ENCODE peak calls at places on chromosomes 1 and 21, in nine cellular contexts. One of them, this sample, is unnamed.

GRCh38 chr1:5140962-5141361 is 486.6 kb downstream of the AJAP1 start:
- DNase-seq in activated T-cell treated with anti-CD3 and anti-CD28 coated beads, Interleukin-2, amount 50 U/mL, for 72 hours: no peak
- DNase-seq in NCI-H82: no peak
- DNase-seq in GM18507: no peak
- DNase-seq in astrocyte: no peak
- DNase-seq in NCI-H2081: no peak
- DNase-seq in globus pallidus: no peak
- DNase-seq in stimulated activated CD4-positive, alpha-beta T cell treated with anti-CD3 and anti-CD28 coated beads, Interleukin-4, amount 100 ng/mL, for 48 hours: no peak
- DNase-seq in GM12878: no peak
- DNase-seq in this sample: no peak

GRCh38 chr1:55071477-55071876 is 32.1 kb downstream of the PCSK9 start:
- DNase-seq in activated T-cell treated with anti-CD3 and anti-CD28 coated beads, Interleukin-2, amount 50 U/mL, for 72 hours: no peak
- DNase-seq in NCI-H82: peak
- DNase-seq in GM18507: no peak
- DNase-seq in astrocyte: peak
- DNase-seq in NCI-H2081: peak
- DNase-seq in globus pallidus: no peak
- DNase-seq in stimulated activated CD4-positive, alpha-beta T cell treated with anti-CD3 and anti-CD28 coated beads, Interleukin-4, amount 100 ng/mL, for 48 hours: no peak
- DNase-seq in GM12878: no peak
- DNase-seq in this sample: peak

GRCh38 chr1:87151500-87152421 is 176.9 kb upstream of the LMO4 start:
- DNase-seq in activated T-cell treated with anti-CD3 and anti-CD28 coated beads, Interleukin-2, amount 50 U/mL, for 72 hours: peak
- DNase-seq in NCI-H82: peak
- DNase-seq in GM18507: peak
- DNase-seq in astrocyte: peak
- DNase-seq in NCI-H2081: no peak
- DNase-seq in globus pallidus: no peak
- DNase-seq in stimulated activated CD4-positive, alpha-beta T cell treated with anti-CD3 and anti-CD28 coated beads, Interleukin-4, amount 100 ng/mL, for 48 hours: peak
- DNase-seq in GM12878: peak
- DNase-seq in this sample: peak

GRCh38 chr1:18426580-18426979 is 54.1 kb upstream of the KLHDC7A start:
- DNase-seq in activated T-cell treated with anti-CD3 and anti-CD28 coated beads, Interleukin-2, amount 50 U/mL, for 72 hours: no peak
- DNase-seq in NCI-H82: no peak
- DNase-seq in GM18507: no peak
- DNase-seq in astrocyte: no peak
- DNase-seq in NCI-H2081: no peak
- DNase-seq in globus pallidus: no peak
- DNase-seq in stimulated activated CD4-positive, alpha-beta T cell treated with anti-CD3 and anti-CD28 coated beads, Interleukin-4, amount 100 ng/mL, for 48 hours: no peak
- DNase-seq in GM12878: no peak
- DNase-seq in this sample: no peak

GRCh38 chr1:10755977-10756521 is 40.4 kb downstream of the CASZ1 start:
- DNase-seq in activated T-cell treated with anti-CD3 and anti-CD28 coated beads, Interleukin-2, amount 50 U/mL, for 72 hours: peak
- DNase-seq in NCI-H82: peak
- DNase-seq in GM18507: no peak
- DNase-seq in astrocyte: no peak
- DNase-seq in NCI-H2081: peak
- DNase-seq in globus pallidus: no peak
- DNase-seq in stimulated activated CD4-positive, alpha-beta T cell treated with anti-CD3 and anti-CD28 coated beads, Interleukin-4, amount 100 ng/mL, for 48 hours: peak
- DNase-seq in GM12878: no peak
- DNase-seq in this sample: peak

GRCh38 chr1:194705123-194705522 is 1518.7 kb upstream of the B3GALT2 start:
- DNase-seq in activated T-cell treated with anti-CD3 and anti-CD28 coated beads, Interleukin-2, amount 50 U/mL, for 72 hours: no peak
- DNase-seq in NCI-H82: no peak
- DNase-seq in GM18507: no peak
- DNase-seq in astrocyte: peak
- DNase-seq in NCI-H2081: no peak
- DNase-seq in globus pallidus: no peak
- DNase-seq in stimulated activated CD4-positive, alpha-beta T cell treated with anti-CD3 and anti-CD28 coated beads, Interleukin-4, amount 100 ng/mL, for 48 hours: no peak
- DNase-seq in GM12878: no peak
- DNase-seq in this sample: no peak

GRCh38 chr1:12138196-12139183 is 28.3 kb upstream of the TNFRSF1B start:
- DNase-seq in activated T-cell treated with anti-CD3 and anti-CD28 coated beads, Interleukin-2, amount 50 U/mL, for 72 hours: no peak
- DNase-seq in NCI-H82: no peak
- DNase-seq in GM18507: no peak
- DNase-seq in astrocyte: no peak
- DNase-seq in NCI-H2081: no peak
- DNase-seq in globus pallidus: no peak
- DNase-seq in stimulated activated CD4-positive, alpha-beta T cell treated with anti-CD3 and anti-CD28 coated beads, Interleukin-4, amount 100 ng/mL, for 48 hours: no peak
- DNase-seq in GM12878: no peak
- DNase-seq in this sample: no peak

GRCh38 chr1:246435421-246436041 is 71.5 kb downstream of the SMYD3 start:
- DNase-seq in activated T-cell treated with anti-CD3 and anti-CD28 coated beads, Interleukin-2, amount 50 U/mL, for 72 hours: no peak
- DNase-seq in NCI-H82: no peak
- DNase-seq in GM18507: no peak
- DNase-seq in astrocyte: no peak
- DNase-seq in NCI-H2081: no peak
- DNase-seq in globus pallidus: no peak
- DNase-seq in stimulated activated CD4-positive, alpha-beta T cell treated with anti-CD3 and anti-CD28 coated beads, Interleukin-4, amount 100 ng/mL, for 48 hours: no peak
- DNase-seq in GM12878: no peak
- DNase-seq in this sample: no peak

GRCh38 chr1:175221548-175222175 is 29.1 kb upstream of the KIAA0040 start:
- DNase-seq in activated T-cell treated with anti-CD3 and anti-CD28 coated beads, Interleukin-2, amount 50 U/mL, for 72 hours: no peak
- DNase-seq in NCI-H82: no peak
- DNase-seq in GM18507: no peak
- DNase-seq in astrocyte: peak
- DNase-seq in NCI-H2081: no peak
- DNase-seq in globus pallidus: no peak
- DNase-seq in stimulated activated CD4-positive, alpha-beta T cell treated with anti-CD3 and anti-CD28 coated beads, Interleukin-4, amount 100 ng/mL, for 48 hours: no peak
- DNase-seq in GM12878: no peak
- DNase-seq in this sample: no peak

GRCh38 chr1:155175281-155175926 is 1.8 kb downstream of the TRIM46 start:
- DNase-seq in activated T-cell treated with anti-CD3 and anti-CD28 coated beads, Interleukin-2, amount 50 U/mL, for 72 hours: no peak
- DNase-seq in NCI-H82: peak
- DNase-seq in GM18507: no peak
- DNase-seq in astrocyte: no peak
- DNase-seq in NCI-H2081: no peak
- DNase-seq in globus pallidus: no peak
- DNase-seq in stimulated activated CD4-positive, alpha-beta T cell treated with anti-CD3 and anti-CD28 coated beads, Interleukin-4, amount 100 ng/mL, for 48 hours: no peak
- DNase-seq in GM12878: no peak
- DNase-seq in this sample: no peak

GRCh38 chr1:157773723-157774350 is 3.1 kb downstream of the FCRL2 start:
- DNase-seq in activated T-cell treated with anti-CD3 and anti-CD28 coated beads, Interleukin-2, amount 50 U/mL, for 72 hours: no peak
- DNase-seq in NCI-H82: peak
- DNase-seq in GM18507: no peak
- DNase-seq in astrocyte: no peak
- DNase-seq in NCI-H2081: no peak
- DNase-seq in globus pallidus: no peak
- DNase-seq in stimulated activated CD4-positive, alpha-beta T cell treated with anti-CD3 and anti-CD28 coated beads, Interleukin-4, amount 100 ng/mL, for 48 hours: no peak
- DNase-seq in GM12878: no peak
- DNase-seq in this sample: no peak

GRCh38 chr21:28899744-28900143 is 92.9 kb downstream of the LTN1 start:
- DNase-seq in activated T-cell treated with anti-CD3 and anti-CD28 coated beads, Interleukin-2, amount 50 U/mL, for 72 hours: no peak
- DNase-seq in NCI-H82: no peak
- DNase-seq in GM18507: no peak
- DNase-seq in astrocyte: no peak
- DNase-seq in NCI-H2081: no peak
- DNase-seq in globus pallidus: no peak
- DNase-seq in stimulated activated CD4-positive, alpha-beta T cell treated with anti-CD3 and anti-CD28 coated beads, Interleukin-4, amount 100 ng/mL, for 48 hours: no peak
- DNase-seq in GM12878: no peak
- DNase-seq in this sample: no peak

GRCh38 chr1:27099154-27099903 is 55.6 kb downstream of the SLC9A1 start:
- DNase-seq in activated T-cell treated with anti-CD3 and anti-CD28 coated beads, Interleukin-2, amount 50 U/mL, for 72 hours: peak
- DNase-seq in NCI-H82: peak
- DNase-seq in GM18507: no peak
- DNase-seq in astrocyte: peak
- DNase-seq in NCI-H2081: no peak
- DNase-seq in globus pallidus: no peak
- DNase-seq in stimulated activated CD4-positive, alpha-beta T cell treated with anti-CD3 and anti-CD28 coated beads, Interleukin-4, amount 100 ng/mL, for 48 hours: peak
- DNase-seq in GM12878: no peak
- DNase-seq in this sample: peak

GRCh38 chr1:245067257-245067656 is 87.5 kb upstream of the KIF26B start:
- DNase-seq in activated T-cell treated with anti-CD3 and anti-CD28 coated beads, Interleukin-2, amount 50 U/mL, for 72 hours: no peak
- DNase-seq in NCI-H82: no peak
- DNase-seq in GM18507: no peak
- DNase-seq in astrocyte: peak
- DNase-seq in NCI-H2081: no peak
- DNase-seq in globus pallidus: no peak
- DNase-seq in stimulated activated CD4-positive, alpha-beta T cell treated with anti-CD3 and anti-CD28 coated beads, Interleukin-4, amount 100 ng/mL, for 48 hours: no peak
- DNase-seq in GM12878: no peak
- DNase-seq in this sample: no peak

GRCh38 chr1:83931658-83932253 is 67.2 kb downstream of the TTLL7 start:
- DNase-seq in activated T-cell treated with anti-CD3 and anti-CD28 coated beads, Interleukin-2, amount 50 U/mL, for 72 hours: peak
- DNase-seq in NCI-H82: peak
- DNase-seq in GM18507: peak
- DNase-seq in astrocyte: peak
- DNase-seq in NCI-H2081: peak
- DNase-seq in globus pallidus: peak
- DNase-seq in stimulated activated CD4-positive, alpha-beta T cell treated with anti-CD3 and anti-CD28 coated beads, Interleukin-4, amount 100 ng/mL, for 48 hours: no peak
- DNase-seq in GM12878: no peak
- DNase-seq in this sample: peak

GRCh38 chr1:20587639-20588017 is 1.3 kb upstream of the CDA start:
- DNase-seq in activated T-cell treated with anti-CD3 and anti-CD28 coated beads, Interleukin-2, amount 50 U/mL, for 72 hours: no peak
- DNase-seq in NCI-H82: no peak
- DNase-seq in GM18507: no peak
- DNase-seq in astrocyte: peak
- DNase-seq in NCI-H2081: no peak
- DNase-seq in globus pallidus: no peak
- DNase-seq in stimulated activated CD4-positive, alpha-beta T cell treated with anti-CD3 and anti-CD28 coated beads, Interleukin-4, amount 100 ng/mL, for 48 hours: no peak
- DNase-seq in GM12878: no peak
- DNase-seq in this sample: no peak

GRCh38 chr21:38136201-38136600 is 120.6 kb upstream of the KCNJ15 start:
- DNase-seq in activated T-cell treated with anti-CD3 and anti-CD28 coated beads, Interleukin-2, amount 50 U/mL, for 72 hours: no peak
- DNase-seq in NCI-H82: no peak
- DNase-seq in GM18507: no peak
- DNase-seq in astrocyte: peak
- DNase-seq in NCI-H2081: no peak
- DNase-seq in globus pallidus: no peak
- DNase-seq in stimulated activated CD4-positive, alpha-beta T cell treated with anti-CD3 and anti-CD28 coated beads, Interleukin-4, amount 100 ng/mL, for 48 hours: no peak
- DNase-seq in GM12878: no peak
- DNase-seq in this sample: no peak

GRCh38 chr1:165696625-165697100 is 1.7 kb downstream of the ALDH9A1 start:
- DNase-seq in activated T-cell treated with anti-CD3 and anti-CD28 coated beads, Interleukin-2, amount 50 U/mL, for 72 hours: no peak
- DNase-seq in NCI-H82: no peak
- DNase-seq in GM18507: no peak
- DNase-seq in astrocyte: peak
- DNase-seq in NCI-H2081: no peak
- DNase-seq in globus pallidus: peak
- DNase-seq in stimulated activated CD4-positive, alpha-beta T cell treated with anti-CD3 and anti-CD28 coated beads, Interleukin-4, amount 100 ng/mL, for 48 hours: no peak
- DNase-seq in GM12878: no peak
- DNase-seq in this sample: no peak

GRCh38 chr1:247090455-247090854 is 11.8 kb upstream of the ZNF670 start:
- DNase-seq in activated T-cell treated with anti-CD3 and anti-CD28 coated beads, Interleukin-2, amount 50 U/mL, for 72 hours: no peak
- DNase-seq in NCI-H82: no peak
- DNase-seq in GM18507: no peak
- DNase-seq in astrocyte: no peak
- DNase-seq in NCI-H2081: no peak
- DNase-seq in globus pallidus: no peak
- DNase-seq in stimulated activated CD4-positive, alpha-beta T cell treated with anti-CD3 and anti-CD28 coated beads, Interleukin-4, amount 100 ng/mL, for 48 hours: no peak
- DNase-seq in GM12878: no peak
- DNase-seq in this sample: no peak

GRCh38 chr1:3590145-3590768 is 21.1 kb downstream of the MEGF6 start:
- DNase-seq in activated T-cell treated with anti-CD3 and anti-CD28 coated beads, Interleukin-2, amount 50 U/mL, for 72 hours: no peak
- DNase-seq in NCI-H82: peak
- DNase-seq in GM18507: no peak
- DNase-seq in astrocyte: no peak
- DNase-seq in NCI-H2081: no peak
- DNase-seq in globus pallidus: no peak
- DNase-seq in stimulated activated CD4-positive, alpha-beta T cell treated with anti-CD3 and anti-CD28 coated beads, Interleukin-4, amount 100 ng/mL, for 48 hours: no peak
- DNase-seq in GM12878: no peak
- DNase-seq in this sample: no peak

GRCh38 chr1:76826072-76826827 is 41.0 kb upstream of the ST6GALNAC5 start:
- DNase-seq in activated T-cell treated with anti-CD3 and anti-CD28 coated beads, Interleukin-2, amount 50 U/mL, for 72 hours: no peak
- DNase-seq in NCI-H82: no peak
- DNase-seq in GM18507: no peak
- DNase-seq in astrocyte: peak
- DNase-seq in NCI-H2081: no peak
- DNase-seq in globus pallidus: no peak
- DNase-seq in stimulated activated CD4-positive, alpha-beta T cell treated with anti-CD3 and anti-CD28 coated beads, Interleukin-4, amount 100 ng/mL, for 48 hours: no peak
- DNase-seq in GM12878: no peak
- DNase-seq in this sample: no peak

GRCh38 chr1:115426271-115426771 is 88.3 kb upstream of the NGF start:
- DNase-seq in activated T-cell treated with anti-CD3 and anti-CD28 coated beads, Interleukin-2, amount 50 U/mL, for 72 hours: no peak
- DNase-seq in NCI-H82: no peak
- DNase-seq in GM18507: no peak
- DNase-seq in astrocyte: peak
- DNase-seq in NCI-H2081: no peak
- DNase-seq in globus pallidus: no peak
- DNase-seq in stimulated activated CD4-positive, alpha-beta T cell treated with anti-CD3 and anti-CD28 coated beads, Interleukin-4, amount 100 ng/mL, for 48 hours: no peak
- DNase-seq in GM12878: no peak
- DNase-seq in this sample: no peak

GRCh38 chr1:152942161-152942560 is 4.8 kb upstream of the SPRR5 start:
- DNase-seq in activated T-cell treated with anti-CD3 and anti-CD28 coated beads, Interleukin-2, amount 50 U/mL, for 72 hours: no peak
- DNase-seq in NCI-H82: no peak
- DNase-seq in GM18507: no peak
- DNase-seq in astrocyte: no peak
- DNase-seq in NCI-H2081: no peak
- DNase-seq in globus pallidus: no peak
- DNase-seq in stimulated activated CD4-positive, alpha-beta T cell treated with anti-CD3 and anti-CD28 coated beads, Interleukin-4, amount 100 ng/mL, for 48 hours: no peak
- DNase-seq in GM12878: no peak
- DNase-seq in this sample: no peak

GRCh38 chr1:236345728-236346127 is 48.4 kb upstream of the EDARADD start:
- DNase-seq in activated T-cell treated with anti-CD3 and anti-CD28 coated beads, Interleukin-2, amount 50 U/mL, for 72 hours: no peak
- DNase-seq in NCI-H82: peak
- DNase-seq in GM18507: no peak
- DNase-seq in astrocyte: no peak
- DNase-seq in NCI-H2081: peak
- DNase-seq in globus pallidus: no peak
- DNase-seq in stimulated activated CD4-positive, alpha-beta T cell treated with anti-CD3 and anti-CD28 coated beads, Interleukin-4, amount 100 ng/mL, for 48 hours: no peak
- DNase-seq in GM12878: no peak
- DNase-seq in this sample: no peak

GRCh38 chr1:234941711-234942320 is 186.8 kb downstream of the TOMM20 start:
- DNase-seq in activated T-cell treated with anti-CD3 and anti-CD28 coated beads, Interleukin-2, amount 50 U/mL, for 72 hours: no peak
- DNase-seq in NCI-H82: no peak
- DNase-seq in GM18507: no peak
- DNase-seq in astrocyte: peak
- DNase-seq in NCI-H2081: no peak
- DNase-seq in globus pallidus: no peak
- DNase-seq in stimulated activated CD4-positive, alpha-beta T cell treated with anti-CD3 and anti-CD28 coated beads, Interleukin-4, amount 100 ng/mL, for 48 hours: no peak
- DNase-seq in GM12878: no peak
- DNase-seq in this sample: no peak

This sample was measured in NCI-H524.